ENCODE peak calls at places on chromosome 13, in seven cellular contexts. One of them, this sample, is unnamed.

GRCh38 chr13:112333756-112334543 is 42.2 kb upstream of the SPACA7 start:
- DNase-seq in mesendoderm: no peak
- DNase-seq in hepatocyte: no peak
- DNase-seq in GM23248: peak; percentile 13
- DNase-seq in A549: peak; percentile 20
- DNase-seq in neural progenitor cell: no peak
- DNase-seq in K562: peak; percentile 35
- DNase-seq in this sample: no peak

GRCh38 chr13:114072421-114072820 is 60.0 kb downstream of the RASA3 start:
- DNase-seq in mesendoderm: no peak
- DNase-seq in K562: no peak
- DNase-seq in hepatocyte: no peak
- DNase-seq in A549: no peak
- DNase-seq in GM23248: no peak
- DNase-seq in neural progenitor cell: no peak
- DNase-seq in this sample: no peak

GRCh38 chr13:76020421-76020955 is 384.4 kb downstream of the LMO7 start:
- DNase-seq in K562: no peak
- DNase-seq in mesendoderm: no peak
- DNase-seq in neural progenitor cell: no peak
- DNase-seq in hepatocyte: no peak
- DNase-seq in A549: no peak
- DNase-seq in GM23248: no peak
- DNase-seq in this sample: no peak

GRCh38 chr13:98576963-98577822 is at the start of gene STK24:
- DNase-seq in mesendoderm: peak; percentile 77
- DNase-seq in A549: peak; percentile 56
- DNase-seq in GM23248: peak; percentile 88
- DNase-seq in K562: peak; percentile 87
- DNase-seq in hepatocyte: peak; percentile 94
- DNase-seq in neural progenitor cell: peak; percentile 92
- DNase-seq in this sample: peak; percentile 45

GRCh38 chr13:56356690-56357089 is 784.0 kb upstream of the PRR20A start:
- DNase-seq in A549: no peak
- DNase-seq in neural progenitor cell: no peak
- DNase-seq in mesendoderm: no peak
- DNase-seq in K562: no peak
- DNase-seq in hepatocyte: no peak
- DNase-seq in GM23248: no peak
- DNase-seq in this sample: no peak

GRCh38 chr13:102878491-102878890 is 32.7 kb downstream of the ERCC5 start:
- DNase-seq in K562: no peak
- DNase-seq in neural progenitor cell: peak; percentile 56
- DNase-seq in mesendoderm: peak; percentile 8
- DNase-seq in hepatocyte: no peak
- DNase-seq in A549: no peak
- DNase-seq in GM23248: peak; percentile 35
- DNase-seq in this sample: no peak

GRCh38 chr13:51225034-51225433 is 2.8 kb downstream of the FAM124A start:
- DNase-seq in A549: no peak
- DNase-seq in mesendoderm: no peak
- DNase-seq in K562: no peak
- DNase-seq in neural progenitor cell: no peak
- DNase-seq in hepatocyte: no peak
- DNase-seq in GM23248: peak; percentile 29
- DNase-seq in this sample: no peak

GRCh38 chr13:71828117-71828516 is 38.9 kb downstream of the DACH1 start:
- DNase-seq in K562: no peak
- DNase-seq in hepatocyte: no peak
- DNase-seq in mesendoderm: peak; percentile 56
- DNase-seq in A549: no peak
- DNase-seq in GM23248: no peak
- DNase-seq in neural progenitor cell: no peak
- DNase-seq in this sample: no peak

GRCh38 chr13:71240906-71241305 is 626.1 kb downstream of the DACH1 start:
- DNase-seq in A549: no peak
- DNase-seq in mesendoderm: peak; percentile 24
- DNase-seq in GM23248: no peak
- DNase-seq in hepatocyte: peak; percentile 24
- DNase-seq in neural progenitor cell: peak; percentile 41
- DNase-seq in K562: no peak
- DNase-seq in this sample: no peak

GRCh38 chr13:93932901-93933300 is 546.6 kb downstream of the DCT start:
- DNase-seq in mesendoderm: no peak
- DNase-seq in A549: no peak
- DNase-seq in neural progenitor cell: no peak
- DNase-seq in GM23248: no peak
- DNase-seq in hepatocyte: no peak
- DNase-seq in K562: no peak
- DNase-seq in this sample: no peak

GRCh38 chr13:93922063-93922462 is 557.4 kb downstream of the DCT start:
- DNase-seq in neural progenitor cell: no peak
- DNase-seq in hepatocyte: no peak
- DNase-seq in mesendoderm: peak; percentile 8
- DNase-seq in K562: no peak
- DNase-seq in GM23248: no peak
- DNase-seq in A549: no peak
- DNase-seq in this sample: no peak

GRCh38 chr13:93925976-93926375 is 553.5 kb downstream of the DCT start:
- DNase-seq in A549: no peak
- DNase-seq in K562: no peak
- DNase-seq in neural progenitor cell: no peak
- DNase-seq in mesendoderm: peak; percentile 21
- DNase-seq in hepatocyte: no peak
- DNase-seq in GM23248: no peak
- DNase-seq in this sample: no peak

DNA sequence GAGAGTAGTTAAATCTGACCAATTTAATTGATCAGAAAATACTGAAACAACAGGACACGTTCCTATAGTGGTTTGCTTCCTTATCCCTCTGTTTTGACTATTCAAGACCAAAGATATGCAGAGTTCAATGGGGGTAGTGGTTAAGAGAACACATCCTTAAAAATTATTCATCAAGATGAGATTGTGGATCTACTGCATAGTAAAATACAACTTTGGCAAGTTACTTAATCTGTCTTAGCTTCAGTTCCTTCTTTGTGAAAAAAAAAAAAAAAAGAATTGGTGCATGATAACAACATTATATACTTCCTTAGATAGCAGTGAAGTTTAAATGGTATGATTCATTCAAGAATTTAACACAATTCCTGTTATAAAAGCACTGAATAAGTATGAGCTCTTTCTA is 552.1 kb downstream of the DCT start:
- DNase-seq in mesendoderm: no peak
- DNase-seq in hepatocyte: no peak
- DNase-seq in neural progenitor cell: no peak
- DNase-seq in A549: no peak
- DNase-seq in GM23248: no peak
- DNase-seq in K562: no peak
- DNase-seq in this sample: no peak
- H3K4me2 ChIP-seq in mesendoderm: no peak overlapping the region
- H3K4me2 ChIP-seq in hepatocyte: no peak overlapping the region
- H3K4me2 ChIP-seq in neural progenitor cell: no peak overlapping the region
- H3K4me2 ChIP-seq in A549: no peak overlapping the region
- H3K4me2 ChIP-seq in GM23248: no peak overlapping the region
- H3K4me2 ChIP-seq in K562: no peak overlapping the region
- H3K4me2 ChIP-seq in this sample: no peak overlapping the region

DNA sequence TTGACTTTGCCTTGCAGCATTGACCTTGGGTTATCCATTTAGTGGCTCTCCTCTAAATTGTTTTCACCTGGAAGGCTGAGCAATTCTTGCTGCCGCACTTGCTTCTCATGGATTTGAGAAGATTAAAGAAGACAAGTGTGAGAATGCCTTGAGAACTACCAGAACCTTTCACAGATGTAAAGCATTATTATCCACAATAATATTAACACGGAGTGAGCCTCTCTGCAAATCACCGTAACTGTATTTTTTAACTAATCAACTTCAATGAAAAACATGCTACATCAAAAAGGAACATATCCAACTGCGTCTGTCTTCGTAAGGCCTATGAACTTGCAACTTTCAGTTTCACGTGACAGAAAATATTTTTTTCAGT is 94.0 kb upstream of the RAP2A start:
- DNase-seq in GM23248: no peak
- DNase-seq in neural progenitor cell: no peak
- DNase-seq in K562: no peak
- DNase-seq in A549: no peak
- DNase-seq in hepatocyte: no peak
- DNase-seq in mesendoderm: no peak
- DNase-seq in this sample: no peak
- H3K4me2 ChIP-seq in GM23248: peak overlapping the region; percentile 35
- H3K4me2 ChIP-seq in neural progenitor cell: no peak overlapping the region
- H3K4me2 ChIP-seq in K562: no peak overlapping the region
- H3K4me2 ChIP-seq in A549: no peak overlapping the region
- H3K4me2 ChIP-seq in hepatocyte: peak overlapping the region; percentile 15
- H3K4me2 ChIP-seq in mesendoderm: no peak overlapping the region
- H3K4me2 ChIP-seq in this sample: no peak overlapping the region

DNA sequence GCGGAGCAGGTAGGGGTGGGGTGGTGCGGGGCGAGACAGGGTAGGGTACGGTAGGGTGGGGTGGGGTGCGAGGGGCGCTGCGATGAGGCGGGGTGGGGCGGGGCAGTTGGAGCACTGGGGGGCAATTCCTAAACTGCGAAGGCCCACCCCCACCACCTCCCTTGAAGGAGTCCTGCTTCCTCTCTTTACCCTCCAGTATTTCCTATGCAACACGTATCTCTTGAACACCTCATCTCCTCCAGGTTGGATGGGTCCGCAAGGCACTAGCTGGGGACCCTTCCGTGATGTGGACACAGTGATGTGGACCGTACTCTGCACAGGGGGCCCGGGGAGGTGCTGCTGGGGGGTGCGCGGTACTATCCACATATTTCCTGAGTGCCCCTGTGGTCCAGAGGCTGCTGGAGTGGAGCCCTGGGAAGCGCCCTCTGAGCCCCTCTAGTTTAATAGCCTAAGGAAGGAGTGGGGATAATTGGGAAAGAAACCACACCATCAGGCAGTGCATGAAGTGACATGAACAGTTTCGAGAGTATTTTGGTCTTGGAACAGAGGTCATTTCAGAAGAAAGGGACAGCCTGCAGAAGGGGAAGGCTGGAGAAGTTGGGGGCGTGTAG is 1.1 kb downstream of the IL17D start:
- DNase-seq in A549: no peak
- DNase-seq in mesendoderm: no peak
- DNase-seq in neural progenitor cell: no peak
- DNase-seq in hepatocyte: no peak
- DNase-seq in GM23248: no peak
- DNase-seq in K562: no peak
- DNase-seq in this sample: no peak
- H3K4me2 ChIP-seq in A549: peak overlapping the region; percentile 80
- H3K4me2 ChIP-seq in mesendoderm: peak overlapping the region; percentile 4
- H3K4me2 ChIP-seq in neural progenitor cell: peak overlapping the region; percentile 68
- H3K4me2 ChIP-seq in hepatocyte: peak overlapping the region; percentile 73
- H3K4me2 ChIP-seq in GM23248: no peak overlapping the region
- H3K4me2 ChIP-seq in K562: peak overlapping the region; percentile 32
- H3K4me2 ChIP-seq in this sample: peak overlapping the region; percentile 51

GRCh38 chr13:73975767-73976166 is 158.4 kb downstream of the KLF12 start:
- DNase-seq in K562: no peak
- DNase-seq in hepatocyte: no peak
- DNase-seq in GM23248: no peak
- DNase-seq in mesendoderm: no peak
- DNase-seq in A549: no peak
- DNase-seq in neural progenitor cell: no peak
- DNase-seq in this sample: no peak
- H3K4me2 ChIP-seq in K562: no peak overlapping the region
- H3K4me2 ChIP-seq in hepatocyte: no peak overlapping the region
- H3K4me2 ChIP-seq in GM23248: no peak overlapping the region
- H3K4me2 ChIP-seq in mesendoderm: no peak overlapping the region
- H3K4me2 ChIP-seq in A549: no peak overlapping the region
- H3K4me2 ChIP-seq in neural progenitor cell: no peak overlapping the region
- H3K4me2 ChIP-seq in this sample: no peak overlapping the region

GRCh38 chr13:110444226-110444653 is 117.3 kb downstream of the RAB20 start:
- DNase-seq in K562: no peak
- DNase-seq in A549: no peak
- DNase-seq in mesendoderm: no peak
- DNase-seq in GM23248: no peak
- DNase-seq in hepatocyte: no peak
- DNase-seq in neural progenitor cell: no peak
- DNase-seq in this sample: peak; percentile 29
- H3K4me2 ChIP-seq in K562: no peak overlapping the region
- H3K4me2 ChIP-seq in A549: no peak overlapping the region
- H3K4me2 ChIP-seq in mesendoderm: no peak overlapping the region
- H3K4me2 ChIP-seq in GM23248: no peak overlapping the region
- H3K4me2 ChIP-seq in hepatocyte: no peak overlapping the region
- H3K4me2 ChIP-seq in neural progenitor cell: no peak overlapping the region
- H3K4me2 ChIP-seq in this sample: no peak overlapping the region

DNA sequence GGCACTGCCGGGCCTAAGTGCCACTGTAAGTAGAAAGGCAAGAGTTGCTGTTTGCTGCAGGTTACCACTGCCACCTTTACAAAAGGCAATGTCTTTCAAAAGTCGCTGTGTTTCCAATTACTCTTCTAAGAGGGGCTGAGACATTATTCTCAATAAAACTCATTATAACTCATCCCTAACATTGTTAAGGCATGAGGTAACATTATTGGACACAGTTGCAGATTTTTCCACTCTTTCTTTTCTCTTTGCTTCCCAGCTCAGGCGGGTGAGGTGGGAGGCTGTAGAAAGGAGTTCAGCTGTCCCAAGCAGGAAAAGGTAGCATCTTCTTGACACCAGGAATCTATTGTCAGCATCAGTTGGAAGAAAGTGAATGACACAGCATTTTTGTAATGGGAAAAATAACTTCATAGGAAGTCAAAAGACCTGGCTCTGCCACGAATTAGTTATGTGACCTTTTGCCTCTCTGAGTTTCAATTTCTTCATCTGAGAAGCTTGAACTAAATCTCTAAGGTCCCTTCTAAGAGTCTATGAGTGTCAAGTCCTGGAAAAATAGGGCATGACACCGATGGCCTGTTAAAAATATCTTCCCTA is 2.1 kb upstream of the UBL3 start:
- DNase-seq in mesendoderm: no peak
- DNase-seq in neural progenitor cell: no peak
- DNase-seq in K562: no peak
- DNase-seq in A549: no peak
- DNase-seq in GM23248: peak; percentile 77
- DNase-seq in hepatocyte: no peak
- DNase-seq in this sample: no peak
- H3K4me2 ChIP-seq in mesendoderm: no peak overlapping the region
- H3K4me2 ChIP-seq in neural progenitor cell: no peak overlapping the region
- H3K4me2 ChIP-seq in K562: no peak overlapping the region
- H3K4me2 ChIP-seq in A549: peak overlapping the region; percentile 36
- H3K4me2 ChIP-seq in GM23248: peak overlapping the region; percentile 81
- H3K4me2 ChIP-seq in hepatocyte: no peak overlapping the region
- H3K4me2 ChIP-seq in this sample: no peak overlapping the region

GRCh38 chr13:101026736-101027398 is 352.3 kb upstream of the TMTC4 start:
- DNase-seq in hepatocyte: no peak
- DNase-seq in K562: no peak
- DNase-seq in GM23248: no peak
- DNase-seq in A549: no peak
- DNase-seq in neural progenitor cell: no peak
- DNase-seq in mesendoderm: no peak
- DNase-seq in this sample: peak; percentile 51
- H3K4me2 ChIP-seq in hepatocyte: no peak overlapping the region
- H3K4me2 ChIP-seq in K562: no peak overlapping the region
- H3K4me2 ChIP-seq in GM23248: no peak overlapping the region
- H3K4me2 ChIP-seq in A549: no peak overlapping the region
- H3K4me2 ChIP-seq in neural progenitor cell: no peak overlapping the region
- H3K4me2 ChIP-seq in mesendoderm: no peak overlapping the region
- H3K4me2 ChIP-seq in this sample: peak overlapping the region; percentile 52

DNA sequence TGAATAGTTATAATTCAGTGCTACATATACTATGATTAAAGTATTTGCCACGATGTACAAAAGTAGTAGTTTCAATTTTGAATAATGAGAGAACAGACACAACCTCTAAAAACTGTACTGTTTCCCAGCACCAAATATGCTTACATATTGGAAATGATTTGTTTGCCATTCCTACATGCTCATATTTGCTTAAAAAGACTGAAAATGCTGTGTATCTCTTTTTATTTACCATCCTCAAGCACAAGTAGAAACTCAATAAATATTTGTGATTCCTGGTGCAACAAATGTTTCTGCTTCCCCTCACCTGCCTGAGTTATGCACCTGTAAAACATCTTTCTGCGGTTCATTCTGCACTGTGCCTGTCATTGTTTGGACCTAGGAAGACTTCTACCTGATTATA is 512.2 kb downstream of the DCT start:
- DNase-seq in mesendoderm: no peak
- DNase-seq in neural progenitor cell: no peak
- DNase-seq in GM23248: no peak
- DNase-seq in A549: no peak
- DNase-seq in hepatocyte: no peak
- DNase-seq in K562: no peak
- DNase-seq in this sample: no peak
- H3K4me2 ChIP-seq in mesendoderm: no peak overlapping the region
- H3K4me2 ChIP-seq in neural progenitor cell: no peak overlapping the region
- H3K4me2 ChIP-seq in GM23248: no peak overlapping the region
- H3K4me2 ChIP-seq in A549: no peak overlapping the region
- H3K4me2 ChIP-seq in hepatocyte: no peak overlapping the region
- H3K4me2 ChIP-seq in K562: no peak overlapping the region
- H3K4me2 ChIP-seq in this sample: no peak overlapping the region

This sample was measured in PC-9.